ENCODE peak calls at places on chromosomes 16 and 17, in six cellular contexts. One of them, this sample, is unnamed.

GRCh38 chr17:80191720-80192265 is 22.0 kb downstream of the CARD14 start:
- DNase-seq in nephron progenitor cell: no peak
- DNase-seq in HL-60: no peak
- DNase-seq in B cell: no peak
- DNase-seq in adrenal gland: no peak
- DNase-seq in mucosa of descending colon: no peak
- DNase-seq in this sample: no peak

GRCh38 chr17:33178641-33179040 is 114.5 kb downstream of the ASIC2 start:
- DNase-seq in mucosa of descending colon: no peak
- DNase-seq in HL-60: no peak
- DNase-seq in adrenal gland: no peak
- DNase-seq in nephron progenitor cell: no peak
- DNase-seq in B cell: no peak
- DNase-seq in this sample: no peak

GRCh38 chr16:14314116-14314515 is 243.0 kb downstream of the MRTFB start:
- DNase-seq in adrenal gland: no peak
- DNase-seq in B cell: no peak
- DNase-seq in HL-60: no peak
- DNase-seq in mucosa of descending colon: no peak
- DNase-seq in nephron progenitor cell: no peak
- DNase-seq in this sample: no peak

GRCh38 chr16:67517661-67518423 is 10.8 kb upstream of the RIPOR1 start:
- DNase-seq in B cell: peak
- DNase-seq in nephron progenitor cell: no peak
- DNase-seq in HL-60: no peak
- DNase-seq in mucosa of descending colon: peak
- DNase-seq in adrenal gland: no peak
- DNase-seq in this sample: no peak

GRCh38 chr17:72121164-72122001 is 563 bp downstream of the SOX9 start:
- DNase-seq in B cell: no peak
- DNase-seq in mucosa of descending colon: peak
- DNase-seq in adrenal gland: peak
- DNase-seq in nephron progenitor cell: peak
- DNase-seq in HL-60: no peak
- DNase-seq in this sample: no peak

GRCh38 chr17:58097384-58098088 is 14.3 kb downstream of the DYNLL2 start:
- DNase-seq in mucosa of descending colon: no peak
- DNase-seq in adrenal gland: no peak
- DNase-seq in HL-60: no peak
- DNase-seq in nephron progenitor cell: no peak
- DNase-seq in B cell: no peak
- DNase-seq in this sample: no peak

GRCh38 chr16:57859331-57859730 is 57.0 kb upstream of the KIFC3 start:
- DNase-seq in mucosa of descending colon: no peak
- DNase-seq in HL-60: peak
- DNase-seq in B cell: no peak
- DNase-seq in adrenal gland: no peak
- DNase-seq in nephron progenitor cell: no peak
- DNase-seq in this sample: no peak

GRCh38 chr17:80270836-80271235 is 10.2 kb downstream of the RNF213 start:
- DNase-seq in B cell: no peak
- DNase-seq in nephron progenitor cell: peak
- DNase-seq in mucosa of descending colon: no peak
- DNase-seq in adrenal gland: peak
- DNase-seq in HL-60: no peak
- DNase-seq in this sample: no peak

GRCh38 chr16:35711435-35711834 is 2252.0 kb downstream of the TP53TG3F start:
- DNase-seq in HL-60: no peak
- DNase-seq in mucosa of descending colon: no peak
- DNase-seq in adrenal gland: no peak
- DNase-seq in B cell: no peak
- DNase-seq in nephron progenitor cell: no peak
- DNase-seq in this sample: no peak

GRCh38 chr17:27506348-27507218 is 50.3 kb downstream of the KSR1 start:
- DNase-seq in B cell: peak
- DNase-seq in adrenal gland: no peak
- DNase-seq in nephron progenitor cell: no peak
- DNase-seq in HL-60: no peak
- DNase-seq in mucosa of descending colon: no peak
- DNase-seq in this sample: no peak

GRCh38 chr17:58318065-58318481 is 10.5 kb downstream of the TSPOAP1 start:
- DNase-seq in mucosa of descending colon: no peak
- DNase-seq in HL-60: no peak
- DNase-seq in nephron progenitor cell: no peak
- DNase-seq in B cell: no peak
- DNase-seq in adrenal gland: no peak
- DNase-seq in this sample: no peak

GRCh38 chr16:58730724-58731370 is 3.3 kb downstream of the GOT2 start:
- DNase-seq in HL-60: no peak
- DNase-seq in nephron progenitor cell: no peak
- DNase-seq in B cell: no peak
- DNase-seq in mucosa of descending colon: no peak
- DNase-seq in adrenal gland: no peak
- DNase-seq in this sample: no peak

GRCh38 chr17:47883589-47884426 is 12.2 kb upstream of the SP2 start:
- DNase-seq in HL-60: no peak
- DNase-seq in adrenal gland: peak
- DNase-seq in mucosa of descending colon: peak
- DNase-seq in B cell: no peak
- DNase-seq in nephron progenitor cell: peak
- DNase-seq in this sample: no peak

GRCh38 chr16:89354325-89354724 is 136.0 kb downstream of the ANKRD11 start:
- DNase-seq in nephron progenitor cell: no peak
- DNase-seq in HL-60: no peak
- DNase-seq in adrenal gland: no peak
- DNase-seq in mucosa of descending colon: no peak
- DNase-seq in B cell: no peak
- DNase-seq in this sample: no peak

GRCh38 chr17:3794890-3795757 is 5.9 kb downstream of the ITGAE start:
- DNase-seq in HL-60: no peak
- DNase-seq in B cell: no peak
- DNase-seq in nephron progenitor cell: no peak
- DNase-seq in mucosa of descending colon: no peak
- DNase-seq in adrenal gland: no peak
- DNase-seq in this sample: peak

GRCh38 chr17:78838574-78839005 is 2.0 kb downstream of the USP36 start:
- DNase-seq in HL-60: no peak
- DNase-seq in mucosa of descending colon: no peak
- DNase-seq in nephron progenitor cell: no peak
- DNase-seq in B cell: no peak
- DNase-seq in adrenal gland: no peak
- DNase-seq in this sample: no peak

GRCh38 chr16:72173997-72174396 is 2.0 kb upstream of the PMFBP1 start:
- DNase-seq in adrenal gland: no peak
- DNase-seq in HL-60: no peak
- DNase-seq in B cell: no peak
- DNase-seq in mucosa of descending colon: no peak
- DNase-seq in nephron progenitor cell: no peak
- DNase-seq in this sample: no peak

GRCh38 chr17:32523827-32524552 is 37.2 kb downstream of the CDK5R1 start:
- DNase-seq in HL-60: no peak
- DNase-seq in adrenal gland: no peak
- DNase-seq in B cell: peak
- DNase-seq in nephron progenitor cell: no peak
- DNase-seq in mucosa of descending colon: no peak
- DNase-seq in this sample: no peak

GRCh38 chr17:14922421-14922820 is 342.7 kb downstream of the PMP22 start:
- DNase-seq in adrenal gland: peak
- DNase-seq in mucosa of descending colon: no peak
- DNase-seq in B cell: no peak
- DNase-seq in HL-60: no peak
- DNase-seq in nephron progenitor cell: no peak
- DNase-seq in this sample: no peak

GRCh38 chr16:79587897-79588296 is 12.6 kb downstream of the MAF start:
- DNase-seq in nephron progenitor cell: no peak
- DNase-seq in HL-60: no peak
- DNase-seq in mucosa of descending colon: no peak
- DNase-seq in B cell: no peak
- DNase-seq in adrenal gland: no peak
- DNase-seq in this sample: no peak

GRCh38 chr17:33049781-33050414 is 58.3 kb downstream of the SPACA3 start:
- DNase-seq in nephron progenitor cell: peak
- DNase-seq in HL-60: peak
- DNase-seq in mucosa of descending colon: no peak
- DNase-seq in B cell: peak
- DNase-seq in adrenal gland: peak
- DNase-seq in this sample: peak

GRCh38 chr16:9957002-9957401 is 225.2 kb downstream of the GRIN2A start:
- DNase-seq in mucosa of descending colon: no peak
- DNase-seq in HL-60: no peak
- DNase-seq in B cell: no peak
- DNase-seq in adrenal gland: no peak
- DNase-seq in nephron progenitor cell: no peak
- DNase-seq in this sample: no peak

GRCh38 chr17:38421224-38421841 is 6.9 kb upstream of the ARHGAP23 start:
- DNase-seq in adrenal gland: no peak
- DNase-seq in B cell: no peak
- DNase-seq in mucosa of descending colon: no peak
- DNase-seq in HL-60: no peak
- DNase-seq in nephron progenitor cell: no peak
- DNase-seq in this sample: no peak

GRCh38 chr17:43768382-43768781 is 9.8 kb upstream of the SOST start:
- DNase-seq in B cell: peak
- DNase-seq in adrenal gland: peak
- DNase-seq in nephron progenitor cell: no peak
- DNase-seq in mucosa of descending colon: peak
- DNase-seq in HL-60: peak
- DNase-seq in this sample: no peak

GRCh38 chr16:57962046-57962445 is 8.9 kb downstream of the CNGB1 start:
- DNase-seq in mucosa of descending colon: peak
- DNase-seq in B cell: no peak
- DNase-seq in HL-60: no peak
- DNase-seq in adrenal gland: no peak
- DNase-seq in nephron progenitor cell: no peak
- DNase-seq in this sample: no peak

DNA sequence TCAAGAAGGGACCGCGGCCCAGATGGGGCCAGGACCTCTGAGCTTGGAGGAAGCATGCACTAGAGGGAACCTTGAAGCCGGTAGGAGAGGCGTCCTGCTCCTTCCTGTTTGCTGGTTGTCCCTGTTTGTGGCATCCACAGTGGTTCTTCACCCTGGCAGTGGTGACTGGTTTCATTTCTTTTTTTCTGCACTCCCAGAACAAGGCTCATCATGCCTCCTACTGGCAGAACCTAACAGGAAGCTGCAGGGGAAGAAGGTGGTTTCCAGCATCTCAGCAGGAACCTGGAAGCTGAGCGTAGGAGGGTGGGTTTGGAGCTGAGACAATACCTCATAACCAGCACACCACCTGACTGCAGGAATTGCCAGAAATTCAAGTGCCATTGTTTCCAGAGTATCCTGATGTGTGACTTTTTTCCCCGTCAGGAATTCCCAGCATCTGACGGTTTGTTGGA is 5.8 kb downstream of the TMEM231 start:
- DNase-seq in adrenal gland: peak
- DNase-seq in nephron progenitor cell: no peak
- DNase-seq in HL-60: peak
- DNase-seq in B cell: peak
- DNase-seq in mucosa of descending colon: no peak
- DNase-seq in this sample: no peak
- TF ChIP-seq CTCF in adrenal gland: peak
- TF ChIP-seq CTCF in nephron progenitor cell: no peak
- TF ChIP-seq CTCF in HL-60: peak
- TF ChIP-seq CTCF in B cell: no peak
- TF ChIP-seq CTCF in mucosa of descending colon: peak
- TF ChIP-seq CTCF in this sample: no peak

GRCh38 chr16:87391950-87392822 is at the start of gene MAP1LC3B:
- DNase-seq in adrenal gland: peak
- DNase-seq in HL-60: peak
- DNase-seq in B cell: peak
- DNase-seq in nephron progenitor cell: peak
- DNase-seq in mucosa of descending colon: peak
- DNase-seq in this sample: peak
- TF ChIP-seq CTCF in adrenal gland: no peak
- TF ChIP-seq CTCF in HL-60: no peak
- TF ChIP-seq CTCF in B cell: no peak
- TF ChIP-seq CTCF in nephron progenitor cell: no peak
- TF ChIP-seq CTCF in mucosa of descending colon: peak
- TF ChIP-seq CTCF in this sample: no peak

DNA sequence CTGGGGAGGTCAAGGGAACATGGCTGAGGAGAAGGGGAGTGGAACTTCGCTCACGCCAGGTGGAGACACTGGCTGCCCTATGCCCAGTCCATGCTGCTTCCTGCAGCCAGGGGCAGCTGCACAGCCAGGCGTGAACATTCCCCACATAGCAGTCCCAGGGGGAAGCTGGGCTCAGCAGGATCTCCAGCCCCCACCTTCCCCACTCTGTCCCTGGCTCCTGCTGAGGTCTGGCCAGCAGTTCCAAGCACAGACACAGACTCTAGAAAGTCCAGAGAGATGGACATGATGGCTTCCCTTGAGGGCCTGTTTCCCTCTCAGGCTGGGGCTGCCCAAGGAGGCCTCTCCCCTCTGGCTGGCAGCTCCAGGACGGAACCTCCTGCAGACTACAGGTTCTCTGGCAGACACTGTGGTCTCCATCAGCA is 9.3 kb downstream of the JUP start:
- DNase-seq in mucosa of descending colon: no peak
- DNase-seq in nephron progenitor cell: peak
- DNase-seq in adrenal gland: no peak
- DNase-seq in HL-60: no peak
- DNase-seq in B cell: no peak
- DNase-seq in this sample: no peak
- TF ChIP-seq CTCF in mucosa of descending colon: no peak
- TF ChIP-seq CTCF in nephron progenitor cell: no peak
- TF ChIP-seq CTCF in adrenal gland: no peak
- TF ChIP-seq CTCF in HL-60: no peak
- TF ChIP-seq CTCF in B cell: no peak
- TF ChIP-seq CTCF in this sample: no peak

GRCh38 chr17:73420897-73421296 is 109.1 kb upstream of the CDC42EP4 start:
- DNase-seq in nephron progenitor cell: no peak
- DNase-seq in mucosa of descending colon: no peak
- DNase-seq in B cell: no peak
- DNase-seq in HL-60: peak
- DNase-seq in adrenal gland: no peak
- DNase-seq in this sample: no peak
- TF ChIP-seq CTCF in nephron progenitor cell: no peak
- TF ChIP-seq CTCF in mucosa of descending colon: no peak
- TF ChIP-seq CTCF in B cell: no peak
- TF ChIP-seq CTCF in HL-60: no peak
- TF ChIP-seq CTCF in adrenal gland: no peak
- TF ChIP-seq CTCF in this sample: no peak

This sample was measured in natural killer cell.